ENCODE peak calls at places on chromosomes 1 and 21, in four cellular contexts. F is A549, G is WTC11, M is HepG2. H is an unnamed sample.
A peak's percentile ranks its signal among the peaks of the same experiment; 100 is the strongest.

GRCh38 chr1:63322248-63322943 is at the start of gene FOXD3:
- DNase-seq in M (no peak), F (peak; percentile 41), G (peak; percentile 94), H (peak; percentile 71)

GRCh38 chr1:9248341-9249262 is 14.0 kb downstream of the H6PD start:
- DNase-seq in M (no peak), F (no peak), G (no peak), H (no peak)

GRCh38 chr1:11518791-11519628 is 40.1 kb downstream of the DISP3 start:
- DNase-seq in M (no peak), G (peak; percentile 8), F (no peak), H (no peak)

GRCh38 chr21:32412162-32412997 is at the start of gene EVA1C:
- DNase-seq in M (no peak), G (peak; percentile 60), F (peak; percentile 51), H (peak; percentile 30)

GRCh38 chr1:201721131-201722049 is 107.6 kb upstream of the IPO9 start:
- DNase-seq in G (no peak), F (no peak), M (no peak), H (no peak)

GRCh38 chr1:56429288-56429687 is 150.1 kb downstream of the PLPP3 start:
- DNase-seq in F (no peak), M (no peak), G (no peak), H (no peak)

GRCh38 chr1:41240806-41241747 is 1.0 kb downstream of the SCMH1 start:
- DNase-seq in G (peak; percentile 50), M (peak; percentile 37), F (peak; percentile 40), H (peak; percentile 60)

GRCh38 chr1:199743227-199743626 is 284.3 kb upstream of the NR5A2 start:
- DNase-seq in M (no peak), F (no peak), G (no peak), H (no peak)

GRCh38 chr1:182200025-182200814 is 138.7 kb upstream of the ZNF648 start:
- DNase-seq in G (no peak), M (no peak), F (no peak), H (peak; percentile 84)

GRCh38 chr1:59332221-59332620 is 35.3 kb downstream of the FGGY start:
- DNase-seq in F (no peak), M (no peak), G (no peak), H (no peak)

GRCh38 chr1:67463298-67463960 is 33.2 kb upstream of the SERBP1 start:
- DNase-seq in G (peak; percentile 35), F (no peak), M (no peak), H (no peak)

GRCh38 chr1:205582046-205582445 is 49.8 kb downstream of the ELK4 start:
- DNase-seq in M (peak; percentile 16), G (no peak), F (no peak), H (no peak)

GRCh38 chr1:165287781-165288180 is 68.7 kb downstream of the LMX1A start:
- DNase-seq in G (no peak), F (no peak), M (no peak), H (no peak)

GRCh38 chr1:61445269-61445825 is 279.6 kb downstream of the TM2D1 start:
- DNase-seq in G (no peak), M (no peak), F (no peak), H (no peak)

GRCh38 chr1:35544976-35545375 is 12.2 kb downstream of the KIAA0319L start:
- DNase-seq in F (peak; percentile 19), G (peak; percentile 66), M (peak; percentile 85), H (peak; percentile 83)

GRCh38 chr1:46302091-46303037 is 1.1 kb downstream of the LRRC41 start:
- DNase-seq in M (peak; percentile 23), F (no peak), G (peak; percentile 43), H (peak; percentile 74)

GRCh38 chr1:94603663-94604062 is 62.1 kb upstream of the F3 start:
- DNase-seq in F (no peak), M (no peak), G (no peak), H (no peak)

GRCh38 chr1:156075775-156076204 is 6.5 kb downstream of the MEX3A start:
- DNase-seq in M (no peak), F (no peak), G (no peak), H (peak; percentile 43)

GRCh38 chr1:20484526-20485462 is 1.2 kb downstream of the CAMK2N1 start:
- DNase-seq in G (no peak), M (no peak), F (no peak), H (no peak)

GRCh38 chr1:42886046-42886739 is 39.8 kb downstream of the ZNF691 start:
- DNase-seq in M (no peak), F (no peak), G (no peak), H (no peak)

GRCh38 chr1:115041654-115042053 is 12.0 kb downstream of the TSHB start:
- DNase-seq in F (no peak), G (no peak), M (peak; percentile 59), H (no peak)

GRCh38 chr1:63795455-63795854 is 21.6 kb downstream of the ROR1 start:
- DNase-seq in M (no peak), G (no peak), F (no peak), H (no peak)

GRCh38 chr1:208731976-208732821 is 488.0 kb upstream of the PLXNA2 start:
- DNase-seq in G (no peak), M (no peak), F (no peak), H (no peak)

GRCh38 chr21:43280949-43281633 is 112.3 kb downstream of the CRYAA start:
- DNase-seq in M (no peak), F (no peak), G (no peak), H (no peak)

GRCh38 chr1:191675991-191676783 is 482.1 kb upstream of the RGS18 start:
- DNase-seq in M (no peak), F (no peak), G (no peak), H (no peak)

GRCh38 chr1:61376151-61376550 is 293.8 kb downstream of the NFIA start:
- DNase-seq in F (no peak), G (no peak), M (no peak), H (no peak)

GRCh38 chr1:7223334-7224080 is 438.3 kb downstream of the CAMTA1 start:
- DNase-seq in G (no peak), F (peak; percentile 64), M (no peak), H (no peak)

GRCh38 chr1:223233410-223234163 is 90.5 kb upstream of the TLR5 start:
- DNase-seq in M (peak; percentile 6), F (peak; percentile 42), G (no peak), H (peak; percentile 80)
- TF ChIP-seq NR3C1 in M (no peak), F (no peak), G (no peak), H (peak; percentile 60)

GRCh38 chr21:44664691-44665090 is 2.0 kb downstream of the KRTAP12-2 start:
- DNase-seq in F (no peak), M (no peak), G (no peak), H (no peak)

GRCh38 chr21:44666401-44667320 is at the start of gene KRTAP12-2:
- DNase-seq in M (no peak), G (no peak), F (no peak), H (no peak)

GRCh38 chr21:44670642-44671432 is 4.1 kb upstream of the KRTAP12-2 start:
- DNase-seq in F (no peak), M (no peak), G (no peak), H (no peak)

GRCh38 chr21:44671911-44672310 is 5.2 kb upstream of the KRTAP12-2 start:
- DNase-seq in M (no peak), G (no peak), F (no peak), H (no peak)

GRCh38 chr21:44667612-44668011 is 885 bp upstream of the KRTAP12-2 start:
- DNase-seq in F (no peak), M (no peak), G (no peak), H (no peak)
- TF ChIP-seq NR3C1 in F (no peak), M (no peak), G (no peak), H (no peak)

GRCh38 chr1:152646656-152647055 is 16.5 kb upstream of the LCE2D start:
- DNase-seq in F (no peak), G (no peak), M (no peak), H (no peak)
- TF ChIP-seq NR3C1 in F (no peak), G (no peak), M (no peak), H (no peak)

GRCh38 chr21:15063081-15063820 is 1.5 kb downstream of the NRIP1 start:
- DNase-seq in G (no peak), F (no peak), M (peak; percentile 29), H (peak; percentile 46)
- TF ChIP-seq NR3C1 in G (no peak), F (no peak), M (no peak), H (no peak)

DNA sequence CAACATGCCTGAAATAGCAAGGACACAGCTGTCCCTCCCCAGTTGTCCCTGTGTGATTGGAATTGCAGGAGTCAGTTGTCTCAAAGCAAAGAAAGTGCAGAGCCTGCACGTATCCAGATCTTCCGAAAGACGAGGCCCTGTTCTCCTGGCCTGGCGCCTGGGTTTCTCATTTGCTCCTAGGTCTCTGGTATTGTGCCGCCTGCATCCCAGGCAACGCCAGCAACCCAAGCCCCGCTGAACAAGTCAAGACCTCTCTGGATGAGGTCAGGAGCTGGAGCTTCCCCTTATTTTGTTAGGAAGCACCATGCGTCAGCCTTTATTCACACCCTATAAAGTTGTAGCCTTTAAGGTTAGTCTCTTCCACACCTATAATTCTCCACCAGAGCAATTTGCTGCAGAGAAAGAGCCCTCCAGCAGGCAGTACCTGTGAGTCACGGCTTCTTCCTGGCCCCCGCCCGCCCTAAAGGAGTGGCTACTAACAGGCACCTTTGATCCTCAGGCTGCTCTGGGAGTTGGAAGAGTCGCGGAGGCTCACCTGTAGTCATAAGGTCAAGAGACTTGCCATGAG is 130.4 kb downstream of the TOMM20 start:
- DNase-seq in F (peak; percentile 40), M (peak; percentile 72), G (no peak), H (peak; percentile 27)
- TF ChIP-seq NR3C1 in F (no peak), M (no peak), G (no peak), H (no peak)

DNA sequence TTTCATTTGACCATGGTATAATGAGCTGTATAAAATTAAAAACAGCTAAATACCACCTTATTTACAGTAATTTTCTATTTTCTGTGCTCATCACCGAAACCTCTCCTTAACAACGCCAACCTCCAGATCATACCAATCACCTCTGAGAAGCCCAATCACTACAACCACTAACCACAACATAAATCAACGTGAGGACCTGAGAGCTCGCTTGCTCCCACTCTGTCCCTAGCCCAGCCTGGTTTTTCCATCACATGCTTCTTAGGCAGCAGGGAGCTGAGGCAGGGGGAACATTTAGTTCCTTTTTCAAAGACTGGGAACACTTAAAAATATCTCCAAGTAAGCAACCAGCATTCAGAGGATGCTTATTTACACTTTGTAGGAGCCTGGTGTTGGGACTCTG is 56.2 kb upstream of the IRF2BP2 start:
- DNase-seq in F (no peak), M (no peak), G (no peak), H (no peak)
- TF ChIP-seq NR3C1 in F (no peak), M (no peak), G (no peak), H (no peak)